ENCODE peak calls at places on chromosomes 12 and 14, in seven cellular contexts. One of them, this sample, is unnamed.

GRCh38 chr12:121894633-121895032 is 6.0 kb downstream of the PSMD9 start:
- DNase-seq in ovary: peak; percentile 37
- DNase-seq in brain microvascular endothelial cell: peak; percentile 27
- DNase-seq in fibroblast of lung: peak; percentile 47
- DNase-seq in psoas muscle: no peak
- DNase-seq in uterus: peak; percentile 29
- DNase-seq in hepatocyte: peak; percentile 62
- DNase-seq in this sample: no peak

GRCh38 chr12:98955284-98955683 is 310.2 kb downstream of the APAF1 start:
- DNase-seq in ovary: no peak
- DNase-seq in brain microvascular endothelial cell: peak; percentile 9
- DNase-seq in fibroblast of lung: no peak
- DNase-seq in psoas muscle: no peak
- DNase-seq in uterus: no peak
- DNase-seq in hepatocyte: peak; percentile 46
- DNase-seq in this sample: peak; percentile 13

GRCh38 chr14:99915305-99916090 is 122.3 kb downstream of the EML1 start:
- DNase-seq in ovary: no peak
- DNase-seq in brain microvascular endothelial cell: no peak
- DNase-seq in fibroblast of lung: no peak
- DNase-seq in psoas muscle: no peak
- DNase-seq in uterus: no peak
- DNase-seq in hepatocyte: no peak
- DNase-seq in this sample: no peak

GRCh38 chr12:12404297-12404696 is 47.4 kb downstream of the BORCS5 start:
- DNase-seq in ovary: no peak
- DNase-seq in brain microvascular endothelial cell: no peak
- DNase-seq in fibroblast of lung: no peak
- DNase-seq in psoas muscle: no peak
- DNase-seq in uterus: no peak
- DNase-seq in hepatocyte: no peak
- DNase-seq in this sample: no peak

GRCh38 chr14:94394025-94394493 is 5.7 kb upstream of the SERPINA1 start:
- DNase-seq in ovary: no peak
- DNase-seq in brain microvascular endothelial cell: no peak
- DNase-seq in fibroblast of lung: no peak
- DNase-seq in psoas muscle: no peak
- DNase-seq in uterus: no peak
- DNase-seq in hepatocyte: no peak
- DNase-seq in this sample: no peak

GRCh38 chr12:114248527-114248926 is 157.4 kb downstream of the TBX5 start:
- DNase-seq in ovary: no peak
- DNase-seq in brain microvascular endothelial cell: no peak
- DNase-seq in fibroblast of lung: no peak
- DNase-seq in psoas muscle: no peak
- DNase-seq in uterus: no peak
- DNase-seq in hepatocyte: no peak
- DNase-seq in this sample: no peak

GRCh38 chr12:107322063-107322462 is 228.7 kb upstream of the CRY1 start:
- DNase-seq in ovary: no peak
- DNase-seq in brain microvascular endothelial cell: no peak
- DNase-seq in fibroblast of lung: no peak
- DNase-seq in psoas muscle: no peak
- DNase-seq in uterus: no peak
- DNase-seq in hepatocyte: no peak
- DNase-seq in this sample: no peak

GRCh38 chr12:71584356-71584755 is 79.3 kb downstream of the ZFC3H1 start:
- DNase-seq in ovary: no peak
- DNase-seq in brain microvascular endothelial cell: no peak
- DNase-seq in fibroblast of lung: no peak
- DNase-seq in psoas muscle: no peak
- DNase-seq in uterus: no peak
- DNase-seq in hepatocyte: no peak
- DNase-seq in this sample: no peak

GRCh38 chr12:54522213-54522612 is 24.7 kb downstream of the NCKAP1L start:
- DNase-seq in ovary: no peak
- DNase-seq in brain microvascular endothelial cell: no peak
- DNase-seq in fibroblast of lung: peak; percentile 27
- DNase-seq in psoas muscle: no peak
- DNase-seq in uterus: no peak
- DNase-seq in hepatocyte: no peak
- DNase-seq in this sample: peak; percentile 10

GRCh38 chr14:98704441-98704840 is 567.6 kb downstream of the BCL11B start:
- DNase-seq in ovary: no peak
- DNase-seq in brain microvascular endothelial cell: no peak
- DNase-seq in fibroblast of lung: no peak
- DNase-seq in psoas muscle: no peak
- DNase-seq in uterus: no peak
- DNase-seq in hepatocyte: no peak
- DNase-seq in this sample: no peak

GRCh38 chr12:116813271-116814041 is 67.8 kb downstream of the HRK start:
- DNase-seq in ovary: no peak
- DNase-seq in brain microvascular endothelial cell: no peak
- DNase-seq in fibroblast of lung: no peak
- DNase-seq in psoas muscle: no peak
- DNase-seq in uterus: no peak
- DNase-seq in hepatocyte: no peak
- DNase-seq in this sample: peak; percentile 93

GRCh38 chr14:85159726-85160125 is 370.2 kb upstream of the FLRT2 start:
- DNase-seq in ovary: no peak
- DNase-seq in brain microvascular endothelial cell: no peak
- DNase-seq in fibroblast of lung: peak; percentile 18
- DNase-seq in psoas muscle: no peak
- DNase-seq in uterus: no peak
- DNase-seq in hepatocyte: no peak
- DNase-seq in this sample: no peak

GRCh38 chr12:108852674-108853073 is 4.7 kb downstream of the SSH1 start:
- DNase-seq in ovary: no peak
- DNase-seq in brain microvascular endothelial cell: no peak
- DNase-seq in fibroblast of lung: peak; percentile 21
- DNase-seq in psoas muscle: no peak
- DNase-seq in uterus: no peak
- DNase-seq in hepatocyte: no peak
- DNase-seq in this sample: no peak

GRCh38 chr14:62847168-62847567 is 198.1 kb downstream of the KCNH5 start:
- DNase-seq in ovary: no peak
- DNase-seq in brain microvascular endothelial cell: no peak
- DNase-seq in fibroblast of lung: peak; percentile 57
- DNase-seq in psoas muscle: no peak
- DNase-seq in uterus: no peak
- DNase-seq in hepatocyte: no peak
- DNase-seq in this sample: no peak

GRCh38 chr14:34044666-34045306 is 93.9 kb upstream of the EGLN3 start:
- DNase-seq in ovary: no peak
- DNase-seq in brain microvascular endothelial cell: no peak
- DNase-seq in fibroblast of lung: no peak
- DNase-seq in psoas muscle: no peak
- DNase-seq in uterus: no peak
- DNase-seq in hepatocyte: no peak
- DNase-seq in this sample: no peak

GRCh38 chr12:6958609-6959375 is 7.6 kb downstream of the PTPN6 start:
- DNase-seq in ovary: no peak
- DNase-seq in brain microvascular endothelial cell: no peak
- DNase-seq in fibroblast of lung: no peak
- DNase-seq in psoas muscle: peak; percentile 61
- DNase-seq in uterus: no peak
- DNase-seq in hepatocyte: no peak
- DNase-seq in this sample: no peak

GRCh38 chr14:31060253-31060875 is 34.2 kb upstream of the STRN3 start:
- DNase-seq in ovary: no peak
- DNase-seq in brain microvascular endothelial cell: no peak
- DNase-seq in fibroblast of lung: no peak
- DNase-seq in psoas muscle: no peak
- DNase-seq in uterus: no peak
- DNase-seq in hepatocyte: peak; percentile 16
- DNase-seq in this sample: no peak

GRCh38 chr14:69376439-69376838 is 21.7 kb downstream of the ERH start:
- DNase-seq in ovary: no peak
- DNase-seq in brain microvascular endothelial cell: no peak
- DNase-seq in fibroblast of lung: peak; percentile 40
- DNase-seq in psoas muscle: no peak
- DNase-seq in uterus: no peak
- DNase-seq in hepatocyte: no peak
- DNase-seq in this sample: no peak

DNA sequence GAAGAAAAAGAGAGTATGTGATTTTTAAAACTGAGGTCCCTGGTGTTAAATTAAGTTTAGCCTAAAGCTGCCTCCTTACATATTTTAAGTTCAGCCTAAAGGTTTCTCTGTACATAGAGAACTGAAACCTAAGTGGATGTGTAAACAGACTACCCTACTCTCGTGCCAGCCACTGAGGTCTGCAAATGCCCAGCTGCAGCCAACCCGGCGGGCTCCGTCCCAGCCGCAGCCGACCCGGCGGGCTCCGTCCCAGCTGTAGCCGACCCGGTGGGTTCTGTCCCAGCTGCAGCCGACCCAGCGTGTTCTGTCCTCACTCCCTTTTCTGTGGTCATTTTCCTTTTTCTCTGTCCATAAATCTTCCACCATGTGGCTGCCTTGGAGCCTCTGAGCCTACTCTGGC is 97.2 kb upstream of the SFSWAP start:
- DNase-seq in ovary: no peak
- DNase-seq in brain microvascular endothelial cell: no peak
- DNase-seq in fibroblast of lung: no peak
- DNase-seq in psoas muscle: no peak
- DNase-seq in uterus: no peak
- DNase-seq in hepatocyte: no peak
- DNase-seq in this sample: no peak
- H3K27ac ChIP-seq in ovary: no peak overlapping the region
- H3K27ac ChIP-seq in brain microvascular endothelial cell: no peak overlapping the region
- H3K27ac ChIP-seq in fibroblast of lung: no peak overlapping the region
- H3K27ac ChIP-seq in psoas muscle: no peak overlapping the region
- H3K27ac ChIP-seq in uterus: no peak overlapping the region
- H3K27ac ChIP-seq in hepatocyte: no peak overlapping the region
- H3K27ac ChIP-seq in this sample: no peak overlapping the region

GRCh38 chr14:58844544-58844943 is 206.8 kb downstream of the DACT1 start:
- DNase-seq in ovary: no peak
- DNase-seq in brain microvascular endothelial cell: no peak
- DNase-seq in fibroblast of lung: no peak
- DNase-seq in psoas muscle: no peak
- DNase-seq in uterus: no peak
- DNase-seq in hepatocyte: no peak
- DNase-seq in this sample: no peak
- TF ChIP-seq CTCF in ovary: no peak
- TF ChIP-seq CTCF in brain microvascular endothelial cell: no peak
- TF ChIP-seq CTCF in fibroblast of lung: no peak
- TF ChIP-seq CTCF in psoas muscle: no peak
- TF ChIP-seq CTCF in uterus: no peak
- TF ChIP-seq CTCF in hepatocyte: no peak
- TF ChIP-seq CTCF in this sample: no peak

GRCh38 chr14:68141531-68142088 is 322.0 kb downstream of the RAD51B start:
- DNase-seq in ovary: no peak
- DNase-seq in brain microvascular endothelial cell: no peak
- DNase-seq in fibroblast of lung: peak; percentile 74
- DNase-seq in psoas muscle: no peak
- DNase-seq in uterus: no peak
- DNase-seq in hepatocyte: peak; percentile 39
- DNase-seq in this sample: peak; percentile 14
- H3K27ac ChIP-seq in ovary: peak overlapping the region; percentile 81
- H3K27ac ChIP-seq in brain microvascular endothelial cell: peak overlapping the region; percentile 91
- H3K27ac ChIP-seq in fibroblast of lung: peak overlapping the region; percentile 85
- H3K27ac ChIP-seq in psoas muscle: peak overlapping the region; percentile 81
- H3K27ac ChIP-seq in uterus: peak overlapping the region; percentile 92
- H3K27ac ChIP-seq in hepatocyte: peak overlapping the region; percentile 93
- H3K27ac ChIP-seq in this sample: no peak overlapping the region

GRCh38 chr12:89769483-89769818 is 60.8 kb upstream of the ATP2B1 start:
- DNase-seq in ovary: no peak
- DNase-seq in brain microvascular endothelial cell: no peak
- DNase-seq in fibroblast of lung: no peak
- DNase-seq in psoas muscle: no peak
- DNase-seq in uterus: no peak
- DNase-seq in hepatocyte: no peak
- DNase-seq in this sample: no peak
- TF ChIP-seq CTCF in ovary: no peak
- TF ChIP-seq CTCF in brain microvascular endothelial cell: peak; percentile 27
- TF ChIP-seq CTCF in fibroblast of lung: no peak
- TF ChIP-seq CTCF in psoas muscle: no peak
- TF ChIP-seq CTCF in uterus: no peak
- TF ChIP-seq CTCF in hepatocyte: no peak
- TF ChIP-seq CTCF in this sample: no peak

GRCh38 chr12:119711693-119712092 is 43.8 kb downstream of the PRKAB1 start:
- DNase-seq in ovary: no peak
- DNase-seq in brain microvascular endothelial cell: no peak
- DNase-seq in fibroblast of lung: no peak
- DNase-seq in psoas muscle: no peak
- DNase-seq in uterus: no peak
- DNase-seq in hepatocyte: no peak
- DNase-seq in this sample: no peak

GRCh38 chr12:119714614-119715267 is 46.8 kb downstream of the PRKAB1 start:
- DNase-seq in ovary: no peak
- DNase-seq in brain microvascular endothelial cell: no peak
- DNase-seq in fibroblast of lung: no peak
- DNase-seq in psoas muscle: no peak
- DNase-seq in uterus: no peak
- DNase-seq in hepatocyte: no peak
- DNase-seq in this sample: no peak

GRCh38 chr12:119712721-119713120 is 44.8 kb downstream of the PRKAB1 start:
- DNase-seq in ovary: no peak
- DNase-seq in brain microvascular endothelial cell: no peak
- DNase-seq in fibroblast of lung: no peak
- DNase-seq in psoas muscle: no peak
- DNase-seq in uterus: no peak
- DNase-seq in hepatocyte: no peak
- DNase-seq in this sample: no peak

GRCh38 chr12:119715268-119715620 is 47.3 kb downstream of the PRKAB1 start:
- DNase-seq in ovary: no peak
- DNase-seq in brain microvascular endothelial cell: peak; percentile 76
- DNase-seq in fibroblast of lung: peak; percentile 13
- DNase-seq in psoas muscle: no peak
- DNase-seq in uterus: no peak
- DNase-seq in hepatocyte: no peak
- DNase-seq in this sample: peak; percentile 16

GRCh38 chr12:119713551-119714031 is 45.7 kb downstream of the PRKAB1 start:
- DNase-seq in ovary: no peak
- DNase-seq in brain microvascular endothelial cell: no peak
- DNase-seq in fibroblast of lung: no peak
- DNase-seq in psoas muscle: no peak
- DNase-seq in uterus: no peak
- DNase-seq in hepatocyte: no peak
- DNase-seq in this sample: no peak
- H3K27ac ChIP-seq in ovary: no peak overlapping the region
- H3K27ac ChIP-seq in brain microvascular endothelial cell: no peak overlapping the region
- H3K27ac ChIP-seq in fibroblast of lung: no peak overlapping the region
- H3K27ac ChIP-seq in psoas muscle: no peak overlapping the region
- H3K27ac ChIP-seq in uterus: no peak overlapping the region
- H3K27ac ChIP-seq in hepatocyte: no peak overlapping the region
- H3K27ac ChIP-seq in this sample: no peak overlapping the region